ENCODE peak calls at places on chromosome 2, in ten cellular contexts. One of them, this sample, is unnamed.

GRCh38 chr2:229563388-229563787 is 151.0 kb downstream of the DNER start:
- DNase-seq in GM12878: no peak
- DNase-seq in HL-60: no peak
- DNase-seq in HCT116: no peak
- DNase-seq in suprapubic skin: no peak
- DNase-seq in sigmoid colon: no peak
- DNase-seq in endothelial cell of umbilical vein: no peak
- DNase-seq in Panc1: no peak
- DNase-seq in breast epithelium: no peak
- DNase-seq in transverse colon: no peak
- DNase-seq in this sample: no peak

GRCh38 chr2:30621836-30622235 is 174.8 kb downstream of the LCLAT1 start:
- DNase-seq in Panc1: no peak
- DNase-seq in HL-60: no peak
- DNase-seq in transverse colon: no peak
- DNase-seq in GM12878: no peak
- DNase-seq in endothelial cell of umbilical vein: no peak
- DNase-seq in suprapubic skin: no peak
- DNase-seq in HCT116: no peak
- DNase-seq in breast epithelium: no peak
- DNase-seq in sigmoid colon: no peak
- DNase-seq in this sample: no peak

GRCh38 chr2:96245609-96246390 is 20.0 kb downstream of the TMEM127 start:
- DNase-seq in suprapubic skin: no peak
- DNase-seq in Panc1: no peak
- DNase-seq in HCT116: no peak
- DNase-seq in HL-60: no peak
- DNase-seq in transverse colon: no peak
- DNase-seq in sigmoid colon: peak
- DNase-seq in endothelial cell of umbilical vein: peak
- DNase-seq in GM12878: no peak
- DNase-seq in breast epithelium: no peak
- DNase-seq in this sample: no peak

GRCh38 chr2:3348771-3349170 is 28.8 kb downstream of the EIPR1 start:
- DNase-seq in GM12878: no peak
- DNase-seq in suprapubic skin: no peak
- DNase-seq in HL-60: no peak
- DNase-seq in endothelial cell of umbilical vein: no peak
- DNase-seq in transverse colon: no peak
- DNase-seq in HCT116: no peak
- DNase-seq in sigmoid colon: no peak
- DNase-seq in Panc1: no peak
- DNase-seq in breast epithelium: no peak
- DNase-seq in this sample: no peak

GRCh38 chr2:241673189-241673663 is 13.4 kb downstream of the DTYMK start:
- DNase-seq in breast epithelium: no peak
- DNase-seq in HCT116: no peak
- DNase-seq in suprapubic skin: no peak
- DNase-seq in sigmoid colon: no peak
- DNase-seq in HL-60: no peak
- DNase-seq in endothelial cell of umbilical vein: no peak
- DNase-seq in Panc1: no peak
- DNase-seq in GM12878: no peak
- DNase-seq in transverse colon: no peak
- DNase-seq in this sample: no peak

GRCh38 chr2:75099521-75099922 is 99.8 kb downstream of the TACR1 start:
- DNase-seq in GM12878: no peak
- DNase-seq in sigmoid colon: no peak
- DNase-seq in Panc1: no peak
- DNase-seq in suprapubic skin: no peak
- DNase-seq in breast epithelium: no peak
- DNase-seq in HL-60: no peak
- DNase-seq in HCT116: no peak
- DNase-seq in endothelial cell of umbilical vein: no peak
- DNase-seq in transverse colon: no peak
- DNase-seq in this sample: peak

GRCh38 chr2:237291138-237291792 is 122.7 kb downstream of the COL6A3 start:
- DNase-seq in sigmoid colon: peak
- DNase-seq in HL-60: no peak
- DNase-seq in HCT116: peak
- DNase-seq in GM12878: no peak
- DNase-seq in Panc1: peak
- DNase-seq in breast epithelium: peak
- DNase-seq in suprapubic skin: peak
- DNase-seq in endothelial cell of umbilical vein: peak
- DNase-seq in transverse colon: peak
- DNase-seq in this sample: peak

GRCh38 chr2:223929575-223930001 is 15.5 kb downstream of the WDFY1 start:
- DNase-seq in Panc1: no peak
- DNase-seq in endothelial cell of umbilical vein: no peak
- DNase-seq in breast epithelium: no peak
- DNase-seq in GM12878: no peak
- DNase-seq in HCT116: no peak
- DNase-seq in suprapubic skin: no peak
- DNase-seq in HL-60: no peak
- DNase-seq in sigmoid colon: no peak
- DNase-seq in transverse colon: no peak
- DNase-seq in this sample: no peak

GRCh38 chr2:57880446-57880845 is 166.2 kb upstream of the VRK2 start:
- DNase-seq in suprapubic skin: no peak
- DNase-seq in GM12878: no peak
- DNase-seq in Panc1: no peak
- DNase-seq in HCT116: no peak
- DNase-seq in HL-60: no peak
- DNase-seq in endothelial cell of umbilical vein: no peak
- DNase-seq in sigmoid colon: no peak
- DNase-seq in breast epithelium: no peak
- DNase-seq in transverse colon: no peak
- DNase-seq in this sample: no peak

GRCh38 chr2:57882895-57883515 is 163.6 kb upstream of the VRK2 start:
- DNase-seq in breast epithelium: no peak
- DNase-seq in suprapubic skin: no peak
- DNase-seq in transverse colon: no peak
- DNase-seq in endothelial cell of umbilical vein: no peak
- DNase-seq in HCT116: no peak
- DNase-seq in HL-60: no peak
- DNase-seq in GM12878: no peak
- DNase-seq in sigmoid colon: no peak
- DNase-seq in Panc1: peak
- DNase-seq in this sample: no peak

GRCh38 chr2:57880967-57881366 is 165.6 kb upstream of the VRK2 start:
- DNase-seq in breast epithelium: no peak
- DNase-seq in endothelial cell of umbilical vein: no peak
- DNase-seq in suprapubic skin: no peak
- DNase-seq in transverse colon: no peak
- DNase-seq in HCT116: no peak
- DNase-seq in HL-60: no peak
- DNase-seq in Panc1: no peak
- DNase-seq in sigmoid colon: no peak
- DNase-seq in GM12878: no peak
- DNase-seq in this sample: no peak

GRCh38 chr2:57884281-57884680 is 162.3 kb upstream of the VRK2 start:
- DNase-seq in endothelial cell of umbilical vein: no peak
- DNase-seq in GM12878: no peak
- DNase-seq in suprapubic skin: no peak
- DNase-seq in sigmoid colon: no peak
- DNase-seq in breast epithelium: no peak
- DNase-seq in HL-60: no peak
- DNase-seq in Panc1: no peak
- DNase-seq in transverse colon: no peak
- DNase-seq in HCT116: no peak
- DNase-seq in this sample: no peak

DNA sequence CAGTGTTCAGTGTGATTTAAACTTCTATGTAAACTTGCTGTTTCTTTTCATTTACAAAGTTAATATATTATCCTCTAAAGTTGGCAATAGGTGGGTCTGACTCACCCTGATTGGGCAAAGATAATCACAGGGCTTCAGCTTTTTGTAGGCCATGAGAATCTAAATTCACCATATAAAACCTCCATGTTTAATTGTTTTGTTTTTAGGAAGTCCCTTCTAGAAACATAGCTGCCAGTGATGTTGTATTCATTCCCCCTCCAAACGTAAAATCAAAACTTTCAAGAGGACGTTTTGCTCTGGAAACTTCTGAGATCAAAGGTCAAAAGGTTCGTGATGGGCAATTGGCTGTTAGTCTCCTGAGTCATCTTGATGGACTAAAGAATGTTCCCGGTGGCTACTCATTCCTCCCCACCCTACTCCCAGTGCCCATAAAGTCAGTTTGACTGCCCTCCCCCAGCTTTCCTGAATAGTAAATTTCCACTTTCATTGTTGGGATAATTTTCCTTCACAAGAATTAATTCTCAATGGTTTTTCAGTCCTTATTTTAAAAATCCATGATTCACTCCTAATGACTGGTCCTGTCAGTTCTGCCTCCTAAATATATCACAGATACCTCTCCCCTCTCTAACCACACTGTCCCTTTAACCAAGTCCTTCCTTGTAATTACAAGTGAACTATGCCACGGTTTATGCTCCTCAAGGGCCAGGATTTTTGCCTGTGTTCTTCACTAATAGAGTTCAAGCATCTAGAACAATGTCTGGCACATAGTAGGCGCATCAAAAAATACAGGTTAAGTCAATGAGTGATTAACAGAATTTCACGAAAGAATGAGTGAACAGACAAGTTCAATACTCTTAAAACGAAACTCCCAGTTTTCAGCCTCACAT is 164.4 kb upstream of the VRK2 start:
- DNase-seq in HCT116: peak
- DNase-seq in GM12878: no peak
- DNase-seq in HL-60: no peak
- DNase-seq in sigmoid colon: no peak
- DNase-seq in endothelial cell of umbilical vein: no peak
- DNase-seq in suprapubic skin: no peak
- DNase-seq in transverse colon: peak
- DNase-seq in Panc1: peak
- DNase-seq in breast epithelium: no peak
- DNase-seq in this sample: no peak
- H3K4me3 ChIP-seq in HCT116: peak
- H3K4me3 ChIP-seq in GM12878: peak
- H3K4me3 ChIP-seq in HL-60: no peak
- H3K4me3 ChIP-seq in sigmoid colon: no peak
- H3K4me3 ChIP-seq in endothelial cell of umbilical vein: no peak
- H3K4me3 ChIP-seq in suprapubic skin: no peak
- H3K4me3 ChIP-seq in transverse colon: no peak
- H3K4me3 ChIP-seq in Panc1: peak
- H3K4me3 ChIP-seq in breast epithelium: no peak
- H3K4me3 ChIP-seq in this sample: no peak

DNA sequence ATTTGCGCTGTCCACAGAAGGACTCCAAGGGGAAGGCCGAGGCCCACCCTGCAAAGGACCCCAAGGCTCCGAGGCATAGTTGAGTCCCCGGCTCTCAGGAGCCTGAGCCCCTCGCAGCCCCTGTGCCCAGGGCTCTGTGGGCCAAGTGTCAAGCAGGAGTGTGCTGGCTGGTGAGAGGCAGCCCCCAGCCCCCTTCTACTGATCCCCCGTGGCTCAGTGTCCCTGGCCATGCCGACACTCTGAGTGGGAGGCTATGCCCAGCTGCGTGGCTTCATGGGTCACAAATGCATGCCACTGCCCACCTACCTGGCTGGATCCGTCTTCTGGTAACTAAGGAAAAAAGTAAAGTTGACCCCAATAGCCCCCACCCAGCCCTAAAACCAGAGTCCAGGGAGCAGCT is 172.7 kb downstream of the TNS1 start:
- DNase-seq in suprapubic skin: no peak
- DNase-seq in GM12878: no peak
- DNase-seq in sigmoid colon: no peak
- DNase-seq in endothelial cell of umbilical vein: no peak
- DNase-seq in transverse colon: no peak
- DNase-seq in Panc1: no peak
- DNase-seq in HCT116: no peak
- DNase-seq in HL-60: no peak
- DNase-seq in breast epithelium: no peak
- DNase-seq in this sample: no peak
- H3K27ac ChIP-seq in suprapubic skin: no peak
- H3K27ac ChIP-seq in GM12878: no peak
- H3K27ac ChIP-seq in sigmoid colon: peak
- H3K27ac ChIP-seq in endothelial cell of umbilical vein: no peak
- H3K27ac ChIP-seq in transverse colon: peak
- H3K27ac ChIP-seq in Panc1: no peak
- H3K27ac ChIP-seq in HCT116: no peak
- H3K27ac ChIP-seq in HL-60: no peak
- H3K27ac ChIP-seq in breast epithelium: peak
- H3K27ac ChIP-seq in this sample: peak

DNA sequence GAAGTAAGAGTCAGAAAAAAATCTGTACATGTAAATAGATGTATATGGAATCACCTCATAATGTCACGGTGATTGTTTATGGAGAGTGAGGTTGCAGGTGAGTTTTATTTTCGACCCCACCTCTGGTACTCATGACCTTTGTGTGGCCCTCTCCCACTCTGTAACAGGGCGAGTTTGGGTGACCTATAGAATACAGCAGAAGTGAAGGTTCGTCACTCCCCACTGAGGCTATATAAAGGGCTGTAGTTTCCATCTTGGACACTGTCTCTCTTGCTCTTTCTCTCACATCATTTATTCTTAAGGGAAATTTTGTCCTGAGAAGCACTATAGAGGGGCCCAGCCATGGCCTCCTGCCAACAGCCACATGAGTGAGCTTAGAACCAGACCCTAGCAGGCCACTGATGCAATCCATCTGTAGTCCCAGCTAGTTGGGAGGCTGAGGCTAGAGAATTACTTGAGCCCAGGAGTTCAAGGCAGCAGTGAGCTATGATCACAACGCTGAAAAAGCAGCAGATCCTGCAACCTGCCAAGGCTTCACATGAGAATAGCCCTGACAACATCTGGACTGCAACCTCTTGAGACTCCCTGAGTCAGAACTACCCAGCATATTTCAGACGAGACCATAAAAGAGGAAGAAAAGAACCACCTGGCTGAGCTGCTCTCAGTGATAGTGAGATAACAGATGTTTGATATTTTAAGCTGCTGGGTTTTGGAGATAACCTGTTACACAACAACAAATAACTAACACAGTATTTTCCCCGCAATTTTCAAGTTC is 74.3 kb upstream of the SLC1A4 start:
- DNase-seq in HL-60: no peak
- DNase-seq in sigmoid colon: peak
- DNase-seq in transverse colon: no peak
- DNase-seq in HCT116: no peak
- DNase-seq in Panc1: no peak
- DNase-seq in endothelial cell of umbilical vein: no peak
- DNase-seq in breast epithelium: no peak
- DNase-seq in GM12878: peak
- DNase-seq in suprapubic skin: no peak
- DNase-seq in this sample: no peak
- TF ChIP-seq POLR2AphosphoS5 in HL-60: peak
- TF ChIP-seq POLR2AphosphoS5 in sigmoid colon: no peak
- TF ChIP-seq POLR2AphosphoS5 in transverse colon: no peak
- TF ChIP-seq POLR2AphosphoS5 in HCT116: no peak
- TF ChIP-seq POLR2AphosphoS5 in Panc1: no peak
- TF ChIP-seq POLR2AphosphoS5 in endothelial cell of umbilical vein: no peak
- TF ChIP-seq POLR2AphosphoS5 in breast epithelium: no peak
- TF ChIP-seq POLR2AphosphoS5 in GM12878: peak
- TF ChIP-seq POLR2AphosphoS5 in suprapubic skin: no peak
- TF ChIP-seq POLR2AphosphoS5 in this sample: peak

DNA sequence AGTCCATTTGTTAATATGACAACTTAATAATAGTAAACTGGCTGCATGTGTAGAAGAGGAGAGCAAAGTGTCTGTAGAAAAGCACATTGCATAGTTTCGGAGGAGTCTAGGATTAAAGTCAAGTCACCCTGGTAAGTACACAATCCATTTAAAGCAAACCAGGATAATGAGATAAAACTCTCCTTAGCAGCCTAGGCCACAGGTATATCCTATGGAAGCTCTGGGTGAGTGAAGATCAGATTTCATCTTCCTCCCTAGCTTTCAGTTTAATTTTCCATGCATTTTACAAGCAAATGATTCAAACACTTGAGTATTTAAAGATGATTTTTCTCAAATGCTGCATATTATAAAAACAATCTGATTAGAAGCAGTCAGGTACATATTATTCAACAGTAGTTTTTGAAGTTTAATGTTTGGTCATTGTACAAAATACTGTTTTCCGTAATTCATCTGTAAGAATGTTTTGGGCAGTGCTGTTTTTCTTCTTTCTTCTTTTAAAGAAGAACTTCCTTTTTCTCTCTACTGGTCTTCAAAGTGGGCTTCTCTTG is 10.2 kb downstream of the CERS6 start:
- DNase-seq in transverse colon: no peak
- DNase-seq in HCT116: no peak
- DNase-seq in HL-60: no peak
- DNase-seq in breast epithelium: no peak
- DNase-seq in suprapubic skin: no peak
- DNase-seq in GM12878: no peak
- DNase-seq in Panc1: no peak
- DNase-seq in endothelial cell of umbilical vein: peak
- DNase-seq in sigmoid colon: no peak
- DNase-seq in this sample: no peak
- H3K4me3 ChIP-seq in transverse colon: no peak
- H3K4me3 ChIP-seq in HCT116: no peak
- H3K4me3 ChIP-seq in HL-60: no peak
- H3K4me3 ChIP-seq in breast epithelium: no peak
- H3K4me3 ChIP-seq in suprapubic skin: no peak
- H3K4me3 ChIP-seq in GM12878: peak
- H3K4me3 ChIP-seq in Panc1: no peak
- H3K4me3 ChIP-seq in endothelial cell of umbilical vein: no peak
- H3K4me3 ChIP-seq in sigmoid colon: no peak
- H3K4me3 ChIP-seq in this sample: peak

This sample was measured in esophagus muscularis mucosa.